ENCODE peak calls at places on chromosomes 3 and 15, in seven cellular contexts. J is mesenchymal stem cell, P is IMR-90, S is H9, V is trophoblast cell, T is neuronal stem cell, K is H1. B is an unnamed sample.

GRCh38 chr3:44427683-44428082 is 49.8 kb downstream of the ZNF445 start:
- DNase-seq in J (no peak), S (peak), K (no peak), P (no peak), V (no peak), T (no peak), B (peak)

GRCh38 chr3:132222868-132223538 is 94.2 kb upstream of the ACP3 start:
- DNase-seq in S (no peak), V (no peak), J (no peak), K (no peak), P (no peak), T (peak), B (no peak)

GRCh38 chr15:34364041-34364440 is 3.0 kb downstream of the LPCAT4 start:
- DNase-seq in S (no peak), T (no peak), K (no peak), J (no peak), V (no peak), P (no peak), B (no peak)

GRCh38 chr15:99502182-99502581 is 63.6 kb upstream of the MEF2A start:
- DNase-seq in S (no peak), V (no peak), K (no peak), T (no peak), P (no peak), J (no peak), B (no peak)

GRCh38 chr3:195895900-195896360 is 12.4 kb downstream of the TNK2 start:
- DNase-seq in S (no peak), T (peak), P (no peak), V (peak), J (peak), K (peak), B (peak)

GRCh38 chr15:75049392-75049791 is 26.0 kb downstream of the PPCDC start:
- DNase-seq in T (no peak), J (no peak), V (no peak), P (peak), K (no peak), S (no peak), B (no peak)

GRCh38 chr3:33787328-33788009 is 11.0 kb upstream of the PDCD6IP start:
- DNase-seq in P (peak), J (peak), V (peak), S (peak), K (peak), T (peak), B (peak)

GRCh38 chr15:64766041-64766440 is 9.3 kb downstream of the RBPMS2 start:
- DNase-seq in T (no peak), K (no peak), S (no peak), V (no peak), P (no peak), J (no peak), B (no peak)

GRCh38 chr3:10437272-10437994 is 68.0 kb downstream of the ATP2B2 start:
- DNase-seq in K (no peak), P (peak), T (no peak), J (peak), S (no peak), V (no peak), B (no peak)

GRCh38 chr3:142211034-142211433 is 14.4 kb downstream of the GK5 start:
- DNase-seq in K (no peak), T (no peak), J (peak), S (peak), P (no peak), V (no peak), B (peak)

GRCh38 chr3:129481783-129482332 is 41.8 kb downstream of the IFT122 start:
- DNase-seq in T (no peak), V (no peak), P (no peak), S (no peak), K (no peak), J (no peak), B (peak)

GRCh38 chr3:128698211-128699011 is 27.6 kb upstream of the RAB7A start:
- DNase-seq in S (peak), K (peak), J (peak), T (peak), V (peak), P (no peak), B (peak)

GRCh38 chr3:119559441-119559963 is at the start of gene CD80:
- DNase-seq in S (peak), K (peak), V (peak), P (peak), J (peak), T (no peak), B (peak)

GRCh38 chr3:73143821-73144237 is 82.4 kb downstream of the EBLN2 start:
- DNase-seq in K (no peak), T (no peak), S (no peak), J (no peak), V (no peak), P (no peak), B (no peak)

GRCh38 chr3:153026026-153026425 is 136.0 kb upstream of the RAP2B start:
- DNase-seq in T (no peak), S (no peak), P (peak), J (peak), V (peak), K (no peak), B (peak)

GRCh38 chr3:71210257-71211002 is 373.1 kb downstream of the FOXP1 start:
- DNase-seq in T (no peak), P (peak), S (no peak), K (no peak), J (peak), V (peak), B (peak)

GRCh38 chr3:149494022-149494758 is 19.7 kb downstream of the TM4SF4 start:
- DNase-seq in T (peak), V (peak), K (peak), P (peak), J (peak), S (peak), B (peak)

GRCh38 chr3:14480207-14481017 is 59.7 kb downstream of the GRIP2 start:
- DNase-seq in K (no peak), T (no peak), V (peak), P (peak), J (peak), S (no peak), B (peak)

GRCh38 chr3:139300416-139300815 is 43.4 kb upstream of the MRPS22 start:
- DNase-seq in K (no peak), S (no peak), T (no peak), P (no peak), J (no peak), V (no peak), B (no peak)

GRCh38 chr15:85527907-85528306 is 147.5 kb downstream of the AKAP13 start:
- DNase-seq in T (no peak), V (peak), P (peak), K (no peak), J (peak), S (no peak), B (peak)

GRCh38 chr15:63544253-63545026 is 40.0 kb downstream of the USP3 start:
- DNase-seq in P (no peak), K (no peak), V (no peak), S (no peak), J (no peak), T (no peak), B (no peak)

GRCh38 chr3:47244531-47245100 is 38.0 kb downstream of the KIF9 start:
- DNase-seq in V (no peak), S (no peak), T (no peak), P (no peak), J (no peak), K (no peak), B (no peak)

GRCh38 chr3:99674086-99674789 is 35.8 kb downstream of the COL8A1 start:
- DNase-seq in T (no peak), S (no peak), J (no peak), V (peak), K (no peak), P (peak), B (no peak)

GRCh38 chr15:41476416-41477048 is 17.1 kb upstream of the ITPKA start:
- DNase-seq in K (no peak), V (no peak), S (no peak), J (no peak), P (peak), T (no peak), B (no peak)
- H3K4ac ChIP-seq in K (no peak), V (no peak), S (no peak), J (no peak), P (peak), T (no peak), B (no peak)

GRCh38 chr15:58748040-58748786 is 1.3 kb downstream of the ADAM10 start:
- DNase-seq in J (no peak), P (no peak), S (no peak), T (no peak), K (no peak), V (peak), B (no peak)
- H3K4ac ChIP-seq in J (peak), P (peak), S (no peak), T (no peak), K (no peak), V (peak), B (no peak)

GRCh38 chr3:136645915-136646314 is 106.3 kb downstream of the STAG1 start:
- DNase-seq in V (no peak), T (no peak), K (no peak), S (no peak), J (no peak), P (no peak), B (no peak)
- H3K4ac ChIP-seq in V (no peak), T (no peak), K (no peak), S (no peak), J (no peak), P (no peak), B (no peak)

GRCh38 chr3:100748220-100748619 is 38.9 kb downstream of the TFG start:
- DNase-seq in V (no peak), K (no peak), T (no peak), J (no peak), S (no peak), P (no peak), B (no peak)
- H3K4ac ChIP-seq in V (no peak), K (no peak), T (no peak), J (no peak), S (no peak), P (no peak), B (no peak)

GRCh38 chr15:61253186-61253585 is 24.1 kb upstream of the RORA start:
- DNase-seq in T (no peak), K (no peak), V (no peak), J (no peak), P (no peak), S (no peak), B (no peak)
- H3K4ac ChIP-seq in T (no peak), K (no peak), V (no peak), J (no peak), P (no peak), S (no peak), B (no peak)

DNA sequence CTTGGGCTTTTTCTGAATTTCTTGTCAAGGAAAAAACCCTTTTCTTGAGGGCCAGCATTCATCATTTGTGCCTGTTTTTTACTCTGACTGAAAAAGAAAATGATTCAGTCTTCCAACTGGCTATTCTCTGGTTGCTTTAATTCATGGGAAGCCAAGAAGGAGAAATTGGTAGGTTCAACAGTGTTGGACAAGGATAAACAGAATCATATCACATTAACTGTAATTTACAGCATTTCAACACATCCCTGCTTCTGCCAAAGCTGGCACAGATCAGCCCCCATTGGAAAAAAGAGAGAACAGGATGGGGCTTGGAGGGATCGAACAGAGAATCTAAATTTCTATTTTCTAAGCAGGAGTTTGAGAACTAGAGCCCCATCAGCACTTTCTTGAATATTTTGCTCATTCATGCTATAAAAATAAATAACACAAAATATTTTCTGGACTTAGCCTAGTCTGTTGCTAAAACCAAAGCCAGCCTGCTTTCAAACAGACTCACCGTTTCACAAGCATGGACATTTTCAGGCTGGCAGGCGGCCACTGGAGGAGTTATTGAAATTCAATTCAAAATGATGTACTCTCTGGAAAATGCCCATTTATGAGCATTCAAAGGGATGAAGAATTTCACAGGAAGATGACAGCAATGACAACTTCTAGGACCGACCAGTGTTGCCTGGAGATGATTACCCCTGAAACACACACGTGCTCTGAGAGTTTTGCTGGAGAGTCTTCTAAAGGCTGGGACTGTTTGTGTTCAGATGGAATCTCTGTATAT is 181.2 kb downstream of the WNT5A start:
- DNase-seq in K (no peak), J (no peak), P (peak), S (no peak), T (no peak), V (no peak), B (no peak)
- H3K4ac ChIP-seq in K (no peak), J (no peak), P (peak), S (no peak), T (no peak), V (no peak), B (no peak)

GRCh38 chr3:43287514-43287913 is 1.2 kb downstream of the SNRK start:
- DNase-seq in S (no peak), V (peak), K (no peak), P (peak), J (no peak), T (no peak), B (peak)
- H3K4ac ChIP-seq in S (no peak), V (no peak), K (no peak), P (peak), J (peak), T (no peak), B (no peak)

DNA sequence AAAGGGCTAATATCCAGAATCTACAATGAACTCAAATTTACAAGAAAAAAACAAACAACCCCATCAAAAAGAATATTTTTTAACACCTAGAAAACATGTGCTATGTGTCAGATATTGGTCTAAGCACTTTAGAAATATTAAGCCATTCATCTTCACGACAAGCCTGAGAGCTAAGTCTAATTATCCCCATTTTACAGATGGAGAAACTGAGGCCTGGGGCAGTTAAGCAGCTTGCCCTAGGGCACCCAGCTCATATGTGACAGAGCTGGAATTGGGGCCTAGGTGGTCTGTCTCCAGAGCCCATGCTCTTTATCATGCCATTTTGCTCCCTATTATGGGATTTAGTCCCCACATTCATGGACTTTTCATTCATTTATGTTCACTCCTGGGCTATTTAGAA is 92.8 kb downstream of the CYP19A1 start:
- DNase-seq in T (no peak), P (no peak), J (no peak), S (no peak), V (no peak), K (no peak), B (no peak)
- H3K4ac ChIP-seq in T (no peak), P (no peak), J (no peak), S (no peak), V (no peak), K (no peak), B (no peak)

GRCh38 chr3:67493808-67494207 is 160.6 kb downstream of the SUCLG2 start:
- DNase-seq in P (no peak), S (no peak), J (no peak), K (no peak), T (no peak), V (no peak), B (no peak)
- H3K4ac ChIP-seq in P (no peak), S (no peak), J (no peak), K (no peak), T (no peak), V (no peak), B (no peak)

GRCh38 chr3:29171583-29171990 is 109.3 kb upstream of the RBMS3 start:
- DNase-seq in S (no peak), V (no peak), P (peak), J (peak), K (no peak), T (no peak), B (no peak)
- H3K4ac ChIP-seq in S (no peak), V (no peak), P (peak), J (no peak), K (no peak), T (no peak), B (no peak)